ENCODE peak calls at places on chromosomes 13 and 19, in ten cellular contexts. F is prostate gland; X is psoas muscle; K is SK-N-SH; G is transverse colon; M is stomach; U is CD8-positive, alpha-beta T cell; H is lower lobe of right lung; R is HCT116; E is hepatocyte. Q is an unnamed sample. For H3K4me1 and H3K36me3, the result is how much of the 10 kb centered on the place peaks cover.

GRCh38 chr13:65036999-65037398 is 2193.1 kb downstream of the PCDH9 start:
- DNase-seq in F (no peak), X (no peak), K (no peak), G (no peak), M (no peak), U (no peak), H (no peak), R (no peak), E (no peak), Q (no peak)

GRCh38 chr13:48258430-48258829 is 25.4 kb downstream of the ITM2B start:
- DNase-seq in F (no peak), X (no peak), K (no peak), G (no peak), M (no peak), U (no peak), H (no peak), R (no peak), E (no peak), Q (no peak)

GRCh38 chr13:27980280-27980998 is 8.1 kb downstream of the URAD start:
- DNase-seq in F (no peak), X (no peak), K (no peak), G (peak), M (no peak), U (no peak), H (no peak), R (no peak), E (peak), Q (peak)

GRCh38 chr19:42441047-42441440 is 1.7 kb downstream of the CXCL17 start:
- DNase-seq in F (no peak), X (no peak), K (no peak), G (no peak), M (peak), U (no peak), H (no peak), R (no peak), E (peak), Q (no peak)

GRCh38 chr13:28541966-28542365 is 47.0 kb upstream of the FLT1 start:
- DNase-seq in F (no peak), X (no peak), K (no peak), G (no peak), M (no peak), U (no peak), H (no peak), R (no peak), E (no peak), Q (no peak)

GRCh38 chr19:44752816-44753618 is 4.5 kb downstream of the BCL3 start:
- DNase-seq in F (peak), X (peak), K (peak), G (peak), M (peak), U (peak), H (peak), R (no peak), E (peak), Q (peak)

GRCh38 chr19:38263696-38264485 is 482 bp upstream of the SPINT2 start:
- DNase-seq in F (peak), X (peak), K (peak), G (peak), M (peak), U (peak), H (no peak), R (peak), E (peak), Q (no peak)

GRCh38 chr13:111901301-111901905 is 165.5 kb upstream of the SOX1 start:
- DNase-seq in F (no peak), X (no peak), K (no peak), G (no peak), M (no peak), U (no peak), H (no peak), R (no peak), E (no peak), Q (peak)

GRCh38 chr13:23460309-23460708 is 26.8 kb upstream of the SACS start:
- DNase-seq in F (no peak), X (no peak), K (no peak), G (no peak), M (no peak), U (no peak), H (no peak), R (no peak), E (no peak), Q (no peak)

GRCh38 chr19:1749373-1750342 is 3.6 kb upstream of the ONECUT3 start:
- DNase-seq in F (no peak), X (no peak), K (no peak), G (no peak), M (no peak), U (no peak), H (no peak), R (no peak), E (no peak), Q (no peak)

GRCh38 chr13:53351040-53351439 is 322.4 kb downstream of the OLFM4 start:
- DNase-seq in F (no peak), X (no peak), K (no peak), G (no peak), M (no peak), U (no peak), H (no peak), R (no peak), E (no peak), Q (no peak)
- H3K4me1 ChIP-seq in F (under half), X (under half), K (under half), G (under half), M (under half), U (under half), H (under half), R (under half), E (under half), Q (under half)

DNA sequence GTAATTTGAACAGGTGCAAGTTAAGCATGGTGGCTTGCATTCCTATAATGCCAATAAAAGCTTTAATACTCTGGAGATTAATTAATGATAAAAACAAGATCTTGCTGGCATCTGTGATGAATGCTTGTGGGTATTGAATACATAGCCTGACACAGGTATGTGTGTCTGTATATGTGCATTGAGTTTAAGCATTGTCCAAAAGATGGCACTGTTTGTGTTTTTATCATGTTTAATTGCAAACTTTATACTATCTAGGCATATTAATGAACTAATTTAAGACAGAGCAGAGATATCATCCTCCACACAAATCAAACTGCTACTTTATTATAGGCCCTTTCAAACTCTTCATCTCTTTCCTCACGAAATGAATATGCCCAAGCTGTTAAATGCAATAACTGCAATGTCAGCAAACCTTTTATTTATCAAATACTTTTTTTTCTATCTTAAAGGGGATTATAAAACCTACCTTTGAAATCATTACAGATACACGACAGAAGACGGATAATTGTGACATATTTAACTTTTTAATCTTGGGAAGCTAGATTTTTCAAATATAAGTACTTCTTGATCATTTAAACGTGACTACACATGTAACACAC is 86.5 kb downstream of the TNFSF11 start:
- DNase-seq in F (no peak), X (no peak), K (no peak), G (no peak), M (no peak), U (no peak), H (no peak), R (no peak), E (no peak), Q (no peak)
- TF ChIP-seq CTCF in F (no peak), X (no peak), K (peak), G (no peak), M (no peak), U (no peak), H (no peak), R (peak), E (peak), Q (no peak)

GRCh38 chr19:52956917-52957316 is 5.8 kb downstream of the ZNF816 start:
- DNase-seq in F (no peak), X (no peak), K (no peak), G (no peak), M (no peak), U (no peak), H (no peak), R (no peak), E (no peak), Q (no peak)
- H3K36me3 ChIP-seq in F (under half), X (under half), K (under half), G (under half), M (under half), U (half or more), H (under half), R (under half), E (under half), Q (half or more)

GRCh38 chr13:113042456-113042855 is 63.1 kb upstream of the F7 start:
- DNase-seq in F (no peak), X (no peak), K (no peak), G (no peak), M (no peak), U (no peak), H (no peak), R (no peak), E (no peak), Q (no peak)
- H3K4me1 ChIP-seq in F (under half), X (under half), K (under half), G (under half), M (under half), U (under half), H (under half), R (under half), E (under half), Q (under half)

GRCh38 chr13:85812282-85812681 is 13.1 kb upstream of the SLITRK6 start:
- DNase-seq in F (no peak), X (no peak), K (no peak), G (no peak), M (no peak), U (no peak), H (no peak), R (no peak), E (no peak), Q (no peak)

GRCh38 chr13:85806553-85807175 is 7.4 kb upstream of the SLITRK6 start:
- DNase-seq in F (no peak), X (no peak), K (peak), G (no peak), M (no peak), U (no peak), H (no peak), R (peak), E (peak), Q (no peak)
- TF ChIP-seq CTCF in F (peak), X (peak), K (peak), G (peak), M (peak), U (peak), H (peak), R (peak), E (peak), Q (peak)

GRCh38 chr13:51156666-51157065 is 45.6 kb upstream of the C13orf42 start:
- DNase-seq in F (no peak), X (no peak), K (no peak), G (no peak), M (no peak), U (no peak), H (no peak), R (no peak), E (no peak), Q (no peak)

GRCh38 chr13:51154029-51154555 is 43.0 kb upstream of the C13orf42 start:
- DNase-seq in F (no peak), X (no peak), K (no peak), G (no peak), M (no peak), U (no peak), H (no peak), R (no peak), E (no peak), Q (no peak)

GRCh38 chr13:51152713-51153112 is 41.6 kb upstream of the C13orf42 start:
- DNase-seq in F (no peak), X (no peak), K (no peak), G (no peak), M (no peak), U (no peak), H (no peak), R (no peak), E (peak), Q (no peak)

GRCh38 chr13:51151463-51151862 is 40.4 kb upstream of the C13orf42 start:
- DNase-seq in F (no peak), X (no peak), K (no peak), G (no peak), M (no peak), U (no peak), H (no peak), R (no peak), E (no peak), Q (no peak)

DNA sequence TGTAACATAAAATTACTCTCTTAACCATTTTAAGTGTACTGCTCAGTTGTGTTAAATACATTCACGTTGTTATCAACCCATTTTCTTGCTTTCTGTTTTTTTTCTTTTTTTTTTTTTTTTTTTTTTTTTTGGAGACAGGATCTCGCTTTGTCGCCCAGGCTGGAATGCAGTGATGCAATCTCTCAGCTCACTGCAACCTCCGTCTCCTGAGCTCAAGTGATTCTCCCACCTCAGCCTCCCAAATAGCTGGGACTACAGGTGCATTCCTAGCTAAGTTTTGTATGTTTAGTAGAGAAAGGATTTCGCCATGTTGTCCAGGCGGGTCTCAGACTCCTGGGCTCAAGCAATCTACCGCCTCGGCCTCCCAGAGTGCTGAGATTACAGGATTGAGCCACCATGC is 42.5 kb upstream of the C13orf42 start:
- DNase-seq in F (no peak), X (no peak), K (no peak), G (no peak), M (no peak), U (no peak), H (no peak), R (no peak), E (no peak), Q (no peak)
- H3K36me3 ChIP-seq in F (under half), X (under half), K (under half), G (under half), M (under half), U (under half), H (under half), R (under half), E (under half), Q (under half)

Q was measured in tibial artery.